ENCODE peak calls at places on chromosome 10, in five cellular contexts. One of them, this sample, is unnamed.

GRCh38 chr10:88853155-88853554 is 1.5 kb upstream of the ANKRD22 start:
- DNase-seq in GOT3: no peak
- DNase-seq in NCI-H2107: no peak
- DNase-seq in NCI-H1694 treated with DMSO at 0.1 percent for 48 hours: no peak
- DNase-seq in right atrium auricular region: no peak
- DNase-seq in this sample: no peak

GRCh38 chr10:124384591-124385190 is 34.0 kb downstream of the OAT start:
- DNase-seq in GOT3: no peak
- DNase-seq in NCI-H2107: no peak
- DNase-seq in NCI-H1694 treated with DMSO at 0.1 percent for 48 hours: no peak
- DNase-seq in right atrium auricular region: no peak
- DNase-seq in this sample: no peak

GRCh38 chr10:88270871-88271713 is 312.0 kb downstream of the RNLS start:
- DNase-seq in GOT3: no peak
- DNase-seq in NCI-H2107: no peak
- DNase-seq in NCI-H1694 treated with DMSO at 0.1 percent for 48 hours: no peak
- DNase-seq in right atrium auricular region: no peak
- DNase-seq in this sample: no peak

GRCh38 chr10:22824984-22825383 is 102.9 kb upstream of the ARMC3 start:
- DNase-seq in GOT3: no peak
- DNase-seq in NCI-H2107: no peak
- DNase-seq in NCI-H1694 treated with DMSO at 0.1 percent for 48 hours: no peak
- DNase-seq in right atrium auricular region: no peak
- DNase-seq in this sample: no peak

GRCh38 chr10:131021246-131021895 is 290.1 kb downstream of the TCERG1L start:
- DNase-seq in GOT3: no peak
- DNase-seq in NCI-H2107: no peak
- DNase-seq in NCI-H1694 treated with DMSO at 0.1 percent for 48 hours: no peak
- DNase-seq in right atrium auricular region: no peak
- DNase-seq in this sample: no peak

GRCh38 chr10:112115781-112116385 is 67.7 kb downstream of the GPAM start:
- DNase-seq in GOT3: no peak
- DNase-seq in NCI-H2107: peak; percentile 1
- DNase-seq in NCI-H1694 treated with DMSO at 0.1 percent for 48 hours: peak; percentile 0
- DNase-seq in right atrium auricular region: no peak
- DNase-seq in this sample: no peak

GRCh38 chr10:79495306-79495705 is 17.0 kb upstream of the EIF5AL1 start:
- DNase-seq in GOT3: no peak
- DNase-seq in NCI-H2107: no peak
- DNase-seq in NCI-H1694 treated with DMSO at 0.1 percent for 48 hours: no peak
- DNase-seq in right atrium auricular region: no peak
- DNase-seq in this sample: no peak

GRCh38 chr10:97686301-97686961 is 610 bp downstream of the AVPI1 start:
- DNase-seq in GOT3: no peak
- DNase-seq in NCI-H2107: no peak
- DNase-seq in NCI-H1694 treated with DMSO at 0.1 percent for 48 hours: no peak
- DNase-seq in right atrium auricular region: no peak
- DNase-seq in this sample: no peak

GRCh38 chr10:86647773-86648705 is 6.3 kb upstream of the OPN4 start:
- DNase-seq in GOT3: no peak
- DNase-seq in NCI-H2107: no peak
- DNase-seq in NCI-H1694 treated with DMSO at 0.1 percent for 48 hours: no peak
- DNase-seq in right atrium auricular region: peak; percentile 52
- DNase-seq in this sample: no peak

GRCh38 chr10:96863922-96864543 is 31.9 kb downstream of the LCOR start:
- DNase-seq in GOT3: no peak
- DNase-seq in NCI-H2107: no peak
- DNase-seq in NCI-H1694 treated with DMSO at 0.1 percent for 48 hours: no peak
- DNase-seq in right atrium auricular region: no peak
- DNase-seq in this sample: no peak

GRCh38 chr10:72588266-72588665 is 37.6 kb downstream of the MICU1 start:
- DNase-seq in GOT3: no peak
- DNase-seq in NCI-H2107: no peak
- DNase-seq in NCI-H1694 treated with DMSO at 0.1 percent for 48 hours: no peak
- DNase-seq in right atrium auricular region: no peak
- DNase-seq in this sample: no peak

GRCh38 chr10:114208351-114208750 is 29.2 kb downstream of the TDRD1 start:
- DNase-seq in GOT3: no peak
- DNase-seq in NCI-H2107: no peak
- DNase-seq in NCI-H1694 treated with DMSO at 0.1 percent for 48 hours: no peak
- DNase-seq in right atrium auricular region: no peak
- DNase-seq in this sample: no peak

GRCh38 chr10:94983555-94983954 is 45.1 kb downstream of the CYP2C9 start:
- DNase-seq in GOT3: no peak
- DNase-seq in NCI-H2107: no peak
- DNase-seq in NCI-H1694 treated with DMSO at 0.1 percent for 48 hours: no peak
- DNase-seq in right atrium auricular region: no peak
- DNase-seq in this sample: no peak

GRCh38 chr10:29667191-29667590 is 32.4 kb upstream of the SVIL start:
- DNase-seq in GOT3: no peak
- DNase-seq in NCI-H2107: no peak
- DNase-seq in NCI-H1694 treated with DMSO at 0.1 percent for 48 hours: no peak
- DNase-seq in right atrium auricular region: no peak
- DNase-seq in this sample: no peak

GRCh38 chr10:16942361-16943078 is 125.3 kb upstream of the RSU1 start:
- DNase-seq in GOT3: no peak
- DNase-seq in NCI-H2107: no peak
- DNase-seq in NCI-H1694 treated with DMSO at 0.1 percent for 48 hours: no peak
- DNase-seq in right atrium auricular region: no peak
- DNase-seq in this sample: no peak

GRCh38 chr10:103800789-103801540 is 54.4 kb downstream of the SH3PXD2A start:
- DNase-seq in GOT3: no peak
- DNase-seq in NCI-H2107: no peak
- DNase-seq in NCI-H1694 treated with DMSO at 0.1 percent for 48 hours: no peak
- DNase-seq in right atrium auricular region: no peak
- DNase-seq in this sample: no peak

GRCh38 chr10:93299606-93300353 is 182.4 kb downstream of the MYOF start:
- DNase-seq in GOT3: no peak
- DNase-seq in NCI-H2107: no peak
- DNase-seq in NCI-H1694 treated with DMSO at 0.1 percent for 48 hours: no peak
- DNase-seq in right atrium auricular region: no peak
- DNase-seq in this sample: no peak

GRCh38 chr10:63798599-63799498 is 277.6 kb downstream of the REEP3 start:
- DNase-seq in GOT3: no peak
- DNase-seq in NCI-H2107: no peak
- DNase-seq in NCI-H1694 treated with DMSO at 0.1 percent for 48 hours: no peak
- DNase-seq in right atrium auricular region: peak; percentile 91
- DNase-seq in this sample: no peak

GRCh38 chr10:93954726-93955363 is 38.9 kb upstream of the PLCE1 start:
- DNase-seq in GOT3: no peak
- DNase-seq in NCI-H2107: no peak
- DNase-seq in NCI-H1694 treated with DMSO at 0.1 percent for 48 hours: no peak
- DNase-seq in right atrium auricular region: no peak
- DNase-seq in this sample: no peak

GRCh38 chr10:80425901-80426300 is 17.6 kb downstream of the PRXL2A start:
- DNase-seq in GOT3: no peak
- DNase-seq in NCI-H2107: no peak
- DNase-seq in NCI-H1694 treated with DMSO at 0.1 percent for 48 hours: no peak
- DNase-seq in right atrium auricular region: no peak
- DNase-seq in this sample: no peak

GRCh38 chr10:99497343-99498025 is 35.3 kb upstream of the NKX2-3 start:
- DNase-seq in GOT3: no peak
- DNase-seq in NCI-H2107: no peak
- DNase-seq in NCI-H1694 treated with DMSO at 0.1 percent for 48 hours: no peak
- DNase-seq in right atrium auricular region: no peak
- DNase-seq in this sample: no peak

GRCh38 chr10:71391701-71392100 is 5.0 kb upstream of the CDH23 start:
- DNase-seq in GOT3: no peak
- DNase-seq in NCI-H2107: no peak
- DNase-seq in NCI-H1694 treated with DMSO at 0.1 percent for 48 hours: no peak
- DNase-seq in right atrium auricular region: peak; percentile 36
- DNase-seq in this sample: no peak

GRCh38 chr10:79400567-79401004 is 44.8 kb downstream of the ZCCHC24 start:
- DNase-seq in GOT3: no peak
- DNase-seq in NCI-H2107: no peak
- DNase-seq in NCI-H1694 treated with DMSO at 0.1 percent for 48 hours: no peak
- DNase-seq in right atrium auricular region: no peak
- DNase-seq in this sample: no peak

This sample was measured in osteocyte.